ENCODE peak calls at places on chromosomes 4 and X, in six cellular contexts. One of them, this sample, is unnamed.

GRCh38 chr4:7416745-7417432 is 17.8 kb downstream of the PSAPL1 start:
- DNase-seq in left ventricle myocardium inferior: peak
- DNase-seq in HFF-Myc: no peak
- DNase-seq in GM06990: no peak
- DNase-seq in adipocyte: no peak
- DNase-seq in PC-3: no peak
- DNase-seq in this sample: no peak

GRCh38 chrX:68807818-68808217 is 21.0 kb upstream of the EFNB1 start:
- DNase-seq in adipocyte: peak
- DNase-seq in HFF-Myc: no peak
- DNase-seq in GM06990: no peak
- DNase-seq in left ventricle myocardium inferior: no peak
- DNase-seq in PC-3: peak
- DNase-seq in this sample: peak

GRCh38 chrX:40503094-40503493 is 77.7 kb upstream of the ATP6AP2 start:
- DNase-seq in PC-3: no peak
- DNase-seq in adipocyte: no peak
- DNase-seq in HFF-Myc: no peak
- DNase-seq in GM06990: no peak
- DNase-seq in left ventricle myocardium inferior: no peak
- DNase-seq in this sample: no peak

GRCh38 chrX:78514852-78515251 is 144.3 kb downstream of the RTL3 start:
- DNase-seq in PC-3: peak
- DNase-seq in HFF-Myc: no peak
- DNase-seq in adipocyte: no peak
- DNase-seq in GM06990: no peak
- DNase-seq in left ventricle myocardium inferior: no peak
- DNase-seq in this sample: peak

GRCh38 chrX:152656087-152656486 is 18.4 kb downstream of the GABRQ start:
- DNase-seq in PC-3: no peak
- DNase-seq in left ventricle myocardium inferior: no peak
- DNase-seq in adipocyte: no peak
- DNase-seq in HFF-Myc: no peak
- DNase-seq in GM06990: no peak
- DNase-seq in this sample: no peak

GRCh38 chrX:155048997-155049619 is 21.8 kb downstream of the CMC4 start:
- DNase-seq in GM06990: no peak
- DNase-seq in adipocyte: peak
- DNase-seq in PC-3: peak
- DNase-seq in left ventricle myocardium inferior: no peak
- DNase-seq in HFF-Myc: no peak
- DNase-seq in this sample: peak

GRCh38 chr4:186771624-186772023 is 48.0 kb upstream of the FAT1 start:
- DNase-seq in PC-3: no peak
- DNase-seq in left ventricle myocardium inferior: no peak
- DNase-seq in GM06990: no peak
- DNase-seq in HFF-Myc: no peak
- DNase-seq in adipocyte: no peak
- DNase-seq in this sample: no peak

GRCh38 chr4:188819243-188819642 is 680.0 kb downstream of the TRIML1 start:
- DNase-seq in HFF-Myc: no peak
- DNase-seq in adipocyte: peak
- DNase-seq in GM06990: no peak
- DNase-seq in left ventricle myocardium inferior: no peak
- DNase-seq in PC-3: no peak
- DNase-seq in this sample: no peak

GRCh38 chr4:129282293-129282692 is 186.3 kb downstream of the C4orf33 start:
- DNase-seq in HFF-Myc: no peak
- DNase-seq in PC-3: no peak
- DNase-seq in GM06990: no peak
- DNase-seq in left ventricle myocardium inferior: no peak
- DNase-seq in adipocyte: no peak
- DNase-seq in this sample: no peak

GRCh38 chr4:183355405-183355804 is 33.2 kb upstream of the CLDN24 start:
- DNase-seq in left ventricle myocardium inferior: no peak
- DNase-seq in adipocyte: peak
- DNase-seq in PC-3: peak
- DNase-seq in HFF-Myc: no peak
- DNase-seq in GM06990: no peak
- DNase-seq in this sample: peak

GRCh38 chr4:168881754-168882153 is 128.3 kb downstream of the CBR4 start:
- DNase-seq in adipocyte: no peak
- DNase-seq in HFF-Myc: no peak
- DNase-seq in PC-3: peak
- DNase-seq in GM06990: no peak
- DNase-seq in left ventricle myocardium inferior: no peak
- DNase-seq in this sample: peak

GRCh38 chrX:9907645-9908387 is 59.3 kb upstream of the CLDN34 start:
- DNase-seq in GM06990: no peak
- DNase-seq in adipocyte: peak
- DNase-seq in left ventricle myocardium inferior: no peak
- DNase-seq in PC-3: peak
- DNase-seq in HFF-Myc: no peak
- DNase-seq in this sample: peak

DNA sequence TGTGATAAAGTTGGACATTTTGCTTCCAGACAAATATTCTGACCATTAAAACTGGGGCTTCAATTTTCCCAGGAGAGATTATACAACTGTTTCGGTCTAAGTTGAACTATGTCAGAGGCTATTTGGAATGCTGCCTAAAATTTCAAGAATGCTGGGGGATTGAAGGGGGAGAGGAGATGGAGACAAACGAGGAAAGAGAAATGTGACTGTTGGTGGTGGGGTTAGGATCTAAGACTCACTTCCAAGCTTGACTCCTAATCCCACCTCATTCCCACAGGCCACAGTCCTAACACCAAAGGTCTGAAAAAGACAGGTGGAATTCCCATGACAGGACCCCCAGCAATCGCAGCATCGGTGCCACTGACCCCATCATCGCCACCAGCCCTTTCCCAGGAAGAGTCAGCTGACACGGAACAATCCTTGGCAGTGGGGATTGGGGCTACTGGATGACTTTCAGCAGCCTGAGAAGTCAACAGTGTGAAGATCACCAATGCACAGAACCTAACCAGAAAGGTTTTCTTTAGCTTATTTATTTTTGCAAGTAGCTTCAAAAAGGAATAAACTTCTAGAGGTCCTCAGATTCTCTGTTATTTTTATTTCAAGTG is 74.0 kb upstream of the PRSS48 start:
- DNase-seq in adipocyte: peak
- DNase-seq in left ventricle myocardium inferior: no peak
- DNase-seq in GM06990: no peak
- DNase-seq in HFF-Myc: no peak
- DNase-seq in PC-3: no peak
- DNase-seq in this sample: no peak
- H3K4me3 ChIP-seq in adipocyte: peak
- H3K4me3 ChIP-seq in left ventricle myocardium inferior: peak
- H3K4me3 ChIP-seq in GM06990: no peak
- H3K4me3 ChIP-seq in HFF-Myc: no peak
- H3K4me3 ChIP-seq in PC-3: no peak
- H3K4me3 ChIP-seq in this sample: no peak

GRCh38 chr4:74397748-74398426 is 32.9 kb downstream of the EREG start:
- DNase-seq in adipocyte: peak
- DNase-seq in GM06990: no peak
- DNase-seq in PC-3: peak
- DNase-seq in HFF-Myc: no peak
- DNase-seq in left ventricle myocardium inferior: no peak
- DNase-seq in this sample: no peak
- H3K4me3 ChIP-seq in adipocyte: peak
- H3K4me3 ChIP-seq in GM06990: peak
- H3K4me3 ChIP-seq in PC-3: peak
- H3K4me3 ChIP-seq in HFF-Myc: no peak
- H3K4me3 ChIP-seq in left ventricle myocardium inferior: peak
- H3K4me3 ChIP-seq in this sample: no peak

GRCh38 chr4:109915385-109916002 is 2.8 kb downstream of the EGF start:
- DNase-seq in GM06990: no peak
- DNase-seq in PC-3: no peak
- DNase-seq in adipocyte: no peak
- DNase-seq in left ventricle myocardium inferior: no peak
- DNase-seq in HFF-Myc: no peak
- DNase-seq in this sample: peak

GRCh38 chr4:109913842-109914241 is 1.2 kb downstream of the EGF start:
- DNase-seq in GM06990: no peak
- DNase-seq in adipocyte: no peak
- DNase-seq in HFF-Myc: no peak
- DNase-seq in PC-3: no peak
- DNase-seq in left ventricle myocardium inferior: no peak
- DNase-seq in this sample: no peak

GRCh38 chr4:109914356-109914755 is 1.7 kb downstream of the EGF start:
- DNase-seq in left ventricle myocardium inferior: no peak
- DNase-seq in HFF-Myc: no peak
- DNase-seq in GM06990: no peak
- DNase-seq in adipocyte: no peak
- DNase-seq in PC-3: no peak
- DNase-seq in this sample: no peak

GRCh38 chr4:109912706-109913621 is at the start of gene EGF:
- DNase-seq in HFF-Myc: peak
- DNase-seq in GM06990: no peak
- DNase-seq in PC-3: peak
- DNase-seq in left ventricle myocardium inferior: no peak
- DNase-seq in adipocyte: peak
- DNase-seq in this sample: peak

DNA sequence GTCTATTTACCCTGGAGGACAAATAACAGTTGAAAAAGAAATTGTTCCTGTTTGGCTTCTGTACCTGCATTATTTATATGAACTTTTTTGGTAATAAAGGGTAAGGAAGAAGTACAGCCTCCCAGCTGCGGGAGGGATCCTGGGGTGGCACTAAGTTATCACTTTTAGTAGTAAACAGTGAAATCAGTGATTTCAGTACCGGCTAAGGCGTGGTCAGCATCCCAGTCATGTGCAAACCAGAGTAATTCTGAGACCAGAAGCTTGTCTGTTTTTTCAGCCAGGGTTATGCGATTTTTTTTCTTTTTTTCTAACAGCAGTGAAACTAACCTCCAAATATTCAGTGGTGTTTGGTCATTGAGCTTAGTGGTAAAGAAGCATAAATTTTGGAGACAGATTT is 3.3 kb downstream of the EGF start:
- DNase-seq in HFF-Myc: no peak
- DNase-seq in left ventricle myocardium inferior: no peak
- DNase-seq in GM06990: no peak
- DNase-seq in adipocyte: no peak
- DNase-seq in PC-3: no peak
- DNase-seq in this sample: no peak
- H3K4me3 ChIP-seq in HFF-Myc: no peak
- H3K4me3 ChIP-seq in left ventricle myocardium inferior: peak
- H3K4me3 ChIP-seq in GM06990: no peak
- H3K4me3 ChIP-seq in adipocyte: no peak
- H3K4me3 ChIP-seq in PC-3: no peak
- H3K4me3 ChIP-seq in this sample: no peak

DNA sequence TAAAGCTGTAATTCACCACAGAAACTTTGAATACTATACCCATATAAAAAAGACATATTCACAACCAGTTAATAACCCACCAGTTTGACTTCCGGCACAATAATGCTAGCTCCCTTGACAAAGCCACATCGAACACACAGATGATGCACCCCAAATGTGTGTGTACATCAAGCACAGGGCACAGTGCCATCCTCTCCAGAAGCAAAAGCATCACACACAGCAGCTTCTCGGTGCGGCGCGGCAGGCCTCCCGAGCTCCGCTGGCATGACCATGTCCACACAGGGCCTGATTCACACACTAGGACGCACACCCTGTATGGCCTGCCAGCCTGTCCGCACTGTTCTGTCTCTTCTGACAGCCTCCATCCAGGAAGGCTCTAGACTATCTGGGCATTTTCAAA is 88.0 kb downstream of the LEF1 start:
- DNase-seq in GM06990: no peak
- DNase-seq in PC-3: no peak
- DNase-seq in HFF-Myc: no peak
- DNase-seq in adipocyte: no peak
- DNase-seq in left ventricle myocardium inferior: no peak
- DNase-seq in this sample: no peak
- H3K4me3 ChIP-seq in GM06990: no peak
- H3K4me3 ChIP-seq in PC-3: no peak
- H3K4me3 ChIP-seq in HFF-Myc: no peak
- H3K4me3 ChIP-seq in adipocyte: no peak
- H3K4me3 ChIP-seq in left ventricle myocardium inferior: no peak
- H3K4me3 ChIP-seq in this sample: no peak

GRCh38 chrX:104285201-104285600 is 30.5 kb upstream of the ESX1 start:
- DNase-seq in adipocyte: no peak
- DNase-seq in GM06990: no peak
- DNase-seq in PC-3: no peak
- DNase-seq in HFF-Myc: no peak
- DNase-seq in left ventricle myocardium inferior: no peak
- DNase-seq in this sample: no peak

GRCh38 chrX:104288269-104288668 is 33.5 kb upstream of the ESX1 start:
- DNase-seq in HFF-Myc: no peak
- DNase-seq in PC-3: no peak
- DNase-seq in left ventricle myocardium inferior: no peak
- DNase-seq in GM06990: no peak
- DNase-seq in adipocyte: no peak
- DNase-seq in this sample: no peak

GRCh38 chrX:104284407-104285000 is 29.8 kb upstream of the ESX1 start:
- DNase-seq in GM06990: no peak
- DNase-seq in left ventricle myocardium inferior: no peak
- DNase-seq in adipocyte: no peak
- DNase-seq in PC-3: no peak
- DNase-seq in HFF-Myc: no peak
- DNase-seq in this sample: no peak

GRCh38 chrX:104288961-104289360 is 34.2 kb upstream of the ESX1 start:
- DNase-seq in HFF-Myc: no peak
- DNase-seq in adipocyte: no peak
- DNase-seq in GM06990: no peak
- DNase-seq in PC-3: no peak
- DNase-seq in left ventricle myocardium inferior: no peak
- DNase-seq in this sample: no peak
- H3K4me3 ChIP-seq in HFF-Myc: no peak
- H3K4me3 ChIP-seq in adipocyte: no peak
- H3K4me3 ChIP-seq in GM06990: no peak
- H3K4me3 ChIP-seq in PC-3: no peak
- H3K4me3 ChIP-seq in left ventricle myocardium inferior: no peak
- H3K4me3 ChIP-seq in this sample: no peak